ENCODE peak calls at places on chromosomes 16 and 17, in four cellular contexts. L is lung; Z is CD4-positive, alpha-beta T cell; A is effector memory CD4-positive, alpha-beta T cell. P is an unnamed sample.

GRCh38 chr17:72465191-72466024 is 344.6 kb downstream of the SOX9 start:
- DNase-seq in L (no peak), Z (no peak), A (no peak), P (no peak)

GRCh38 chr16:10558746-10559641 is 21.4 kb downstream of the EMP2 start:
- DNase-seq in L (peak; percentile 54), A (no peak), Z (no peak), P (no peak)

GRCh38 chr16:11955713-11956123 is 9.3 kb upstream of the TNFRSF17 start:
- DNase-seq in A (no peak), Z (no peak), L (no peak), P (no peak)

GRCh38 chr17:72087876-72088275 is 32.9 kb upstream of the SOX9 start:
- DNase-seq in L (no peak), Z (no peak), A (no peak), P (no peak)

GRCh38 chr17:68909066-68909465 is 46.1 kb downstream of the ABCA8 start:
- DNase-seq in A (no peak), L (peak; percentile 40), Z (no peak), P (no peak)

GRCh38 chr17:68763551-68763950 is 162.4 kb upstream of the FAM20A start:
- DNase-seq in L (no peak), Z (no peak), A (no peak), P (no peak)

GRCh38 chr16:86391987-86392386 is 118.3 kb upstream of the FOXF1 start:
- DNase-seq in A (no peak), Z (no peak), L (no peak), P (no peak)

GRCh38 chr17:17750881-17751280 is 69.6 kb downstream of the RAI1 start:
- DNase-seq in L (no peak), Z (no peak), A (peak; percentile 10), P (peak; percentile 41)

GRCh38 chr17:48915459-48916282 is 7.5 kb downstream of the UBE2Z start:
- DNase-seq in Z (no peak), L (peak; percentile 31), A (peak; percentile 9), P (peak; percentile 11)

GRCh38 chr17:80362428-80363119 is 52.4 kb upstream of the ENDOV start:
- DNase-seq in L (no peak), Z (no peak), A (no peak), P (no peak)

GRCh38 chr16:68825427-68825826 is 17.9 kb upstream of the TANGO6 start:
- DNase-seq in A (no peak), L (no peak), Z (no peak), P (no peak)

GRCh38 chr17:10117581-10118001 is 80.8 kb downstream of the GAS7 start:
- DNase-seq in Z (no peak), L (no peak), A (no peak), P (no peak)

GRCh38 chr16:87332150-87332549 is 15.0 kb upstream of the C16orf95 start:
- DNase-seq in L (no peak), Z (no peak), A (no peak), P (no peak)

GRCh38 chr17:80068301-80069160 is 32.1 kb downstream of the CCDC40 start:
- DNase-seq in Z (no peak), A (no peak), L (no peak), P (no peak)

GRCh38 chr16:62077998-62078397 is 41.8 kb upstream of the CDH8 start:
- DNase-seq in L (no peak), Z (no peak), A (no peak), P (no peak)

GRCh38 chr16:11554054-11554453 is 32.7 kb downstream of the LITAF start:
- DNase-seq in L (no peak), A (no peak), Z (no peak), P (no peak)

GRCh38 chr16:87465306-87465705 is 27.5 kb downstream of the ZCCHC14 start:
- DNase-seq in A (no peak), L (peak; percentile 77), Z (no peak), P (no peak)

GRCh38 chr17:82320956-82321927 is 3.8 kb upstream of the CD7 start:
- DNase-seq in L (no peak), A (peak; percentile 73), Z (peak; percentile 71), P (peak; percentile 96)

GRCh38 chr17:77319211-77320031 is 178.7 kb downstream of the SEC14L1 start:
- DNase-seq in Z (peak; percentile 61), A (peak; percentile 51), L (peak; percentile 87), P (peak; percentile 41)

GRCh38 chr17:66829883-66830282 is 5.0 kb upstream of the CACNG5 start:
- DNase-seq in L (no peak), Z (no peak), A (no peak), P (no peak)

GRCh38 chr17:2814049-2814448 is 17.8 kb downstream of the RAP1GAP2 start:
- DNase-seq in A (no peak), L (no peak), Z (no peak), P (no peak)

GRCh38 chr17:80649200-80649644 is 104.6 kb downstream of the RPTOR start:
- DNase-seq in L (no peak), Z (no peak), A (no peak), P (no peak)

GRCh38 chr16:28491080-28491969 is 549 bp downstream of the CLN3 start:
- DNase-seq in L (peak; percentile 46), Z (no peak), A (no peak), P (no peak)

GRCh38 chr17:50893183-50893993 is 27.2 kb upstream of the TOB1 start:
- DNase-seq in L (no peak), Z (peak; percentile 2), A (no peak), P (no peak)

GRCh38 chr17:72726936-72727335 is 365.6 kb downstream of the SLC39A11 start:
- DNase-seq in A (peak; percentile 4), L (peak; percentile 41), Z (peak; percentile 39), P (peak; percentile 43)

GRCh38 chr16:81586421-81586820 is 141.8 kb downstream of the CMIP start:
- DNase-seq in L (no peak), A (no peak), Z (no peak), P (no peak)

GRCh38 chr16:75559564-75560372 is 3.7 kb upstream of the TMEM231 start:
- DNase-seq in Z (no peak), L (no peak), A (no peak), P (no peak)

GRCh38 chr17:60311936-60312335 is 80.0 kb downstream of the USP32 start:
- DNase-seq in Z (no peak), A (no peak), L (no peak), P (no peak)

GRCh38 chr16:70444249-70445063 is 5.6 kb upstream of the ST3GAL2 start:
- DNase-seq in A (no peak), Z (no peak), L (no peak), P (no peak)
- H3K27ac ChIP-seq in A (no peak overlapping the region), Z (no peak overlapping the region), L (no peak overlapping the region), P (no peak overlapping the region)

DNA sequence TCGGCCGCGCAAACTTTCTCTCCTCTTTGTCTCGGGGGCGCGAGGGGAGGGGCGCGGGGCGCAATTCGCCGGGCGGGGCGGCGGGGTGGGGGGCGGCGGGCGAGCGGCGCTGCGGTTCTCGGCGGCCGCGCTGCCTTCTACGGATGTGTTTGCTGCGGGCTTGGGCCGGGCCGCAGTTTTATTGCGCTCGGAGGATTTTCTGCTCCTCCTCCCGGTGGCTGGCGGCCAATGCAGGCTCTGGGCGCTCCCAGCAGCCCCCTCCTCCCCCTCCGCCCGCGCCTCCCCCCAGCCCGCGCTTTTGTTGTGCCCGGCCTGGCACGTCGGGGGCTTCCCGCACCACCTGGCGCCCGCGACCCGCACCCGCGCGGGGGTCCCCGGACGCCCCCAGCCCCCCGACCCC is at the start of gene TIMP2:
- DNase-seq in L (peak; percentile 88), Z (peak; percentile 75), A (peak; percentile 35), P (peak; percentile 55)
- H3K27ac ChIP-seq in L (peak within 1 kb of the TSS; percentile 92), Z (no peak within 1 kb of the TSS), A (no peak within 1 kb of the TSS), P (no peak within 1 kb of the TSS)

GRCh38 chr16:90002759-90003158 is 16.5 kb downstream of the DBNDD1 start:
- DNase-seq in A (no peak), Z (no peak), L (no peak), P (no peak)
- H3K27ac ChIP-seq in A (no peak overlapping the region), Z (no peak overlapping the region), L (no peak overlapping the region), P (no peak overlapping the region)

GRCh38 chr16:85328665-85329058 is 216.4 kb upstream of the CIBAR2 start:
- DNase-seq in L (no peak), Z (no peak), A (no peak), P (no peak)

GRCh38 chr16:85330694-85331188 is 218.5 kb upstream of the CIBAR2 start:
- DNase-seq in Z (no peak), L (no peak), A (no peak), P (no peak)

GRCh38 chr16:85327731-85328664 is 215.7 kb upstream of the CIBAR2 start:
- DNase-seq in Z (no peak), A (no peak), L (no peak), P (no peak)

GRCh38 chr16:85329999-85330693 is 217.9 kb upstream of the CIBAR2 start:
- DNase-seq in L (no peak), A (no peak), Z (no peak), P (no peak)

GRCh38 chr16:85329059-85329812 is 217.0 kb upstream of the CIBAR2 start:
- DNase-seq in L (no peak), A (no peak), Z (no peak), P (no peak)
- H3K27ac ChIP-seq in L (no peak overlapping the region), A (no peak overlapping the region), Z (no peak overlapping the region), P (no peak overlapping the region)

GRCh38 chr17:7312432-7313027 is 2.6 kb downstream of the GPS2 start:
- DNase-seq in Z (no peak), A (no peak), L (no peak), P (no peak)
- H3K27ac ChIP-seq in Z (peak overlapping the region; percentile 23), A (no peak overlapping the region), L (no peak overlapping the region), P (peak overlapping the region; percentile 83)

GRCh38 chr17:45428954-45429337 is 3.7 kb downstream of the ARHGAP27 start:
- DNase-seq in A (no peak), Z (peak; percentile 33), L (no peak), P (no peak)

GRCh38 chr17:45426561-45426960 is 6.1 kb downstream of the ARHGAP27 start:
- DNase-seq in Z (no peak), A (no peak), L (no peak), P (no peak)

GRCh38 chr17:45429338-45430005 is 3.2 kb downstream of the ARHGAP27 start:
- DNase-seq in A (no peak), Z (no peak), L (no peak), P (no peak)

GRCh38 chr17:45427181-45427835 is 5.4 kb downstream of the ARHGAP27 start:
- DNase-seq in L (no peak), A (no peak), Z (no peak), P (no peak)

GRCh38 chr17:45428050-45428953 is 4.4 kb downstream of the ARHGAP27 start:
- DNase-seq in Z (peak; percentile 86), L (peak; percentile 78), A (peak; percentile 63), P (peak; percentile 60)
- H3K27ac ChIP-seq in Z (no peak overlapping the region), L (peak overlapping the region; percentile 81), A (no peak overlapping the region), P (no peak overlapping the region)

DNA sequence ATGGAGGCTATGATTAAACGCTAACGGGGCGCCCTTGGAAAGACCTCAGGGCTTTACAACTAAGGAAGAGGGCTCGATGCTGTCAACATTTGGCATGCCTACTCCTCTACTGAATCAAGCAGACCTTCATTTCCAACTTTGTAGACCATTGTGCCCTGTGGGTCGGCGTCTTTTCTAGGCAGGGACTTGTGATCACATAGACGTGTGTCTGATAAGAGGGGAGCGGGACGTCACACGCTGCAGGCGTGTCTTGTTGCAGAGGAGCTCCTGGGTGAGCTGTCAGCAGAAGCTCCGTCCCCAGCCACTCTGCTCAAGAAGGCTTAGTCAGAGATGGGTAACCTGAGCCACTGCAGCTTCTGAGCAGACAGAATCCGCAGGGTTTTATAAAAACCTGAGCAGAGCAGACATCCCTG is 2.8 kb downstream of the MAPK8IP3 start:
- DNase-seq in A (no peak), Z (no peak), L (no peak), P (no peak)
- H3K27ac ChIP-seq in A (no peak overlapping the region), Z (no peak overlapping the region), L (no peak overlapping the region), P (no peak overlapping the region)